ENCODE peak calls at places on chromosomes 6 and 20, in seven cellular contexts. V is B cell; P is AML-193; J is iris pigment epithelial cell; C is DMS 273 treated with DMSO at 0.1 percent for 48 hours; E is stimulated activated CD4-positive, alpha-beta T cell treated with anti-CD3 and anti-CD28 coated beads, TNF-alpha, amount 100 ng/mL, for 1 hour; T is AG04450. S is an unnamed sample.

GRCh38 chr6:27550692-27551091 is 77.8 kb upstream of the ZNF184 start:
- DNase-seq in V (no peak), E (no peak), P (no peak), C (no peak), J (no peak), T (no peak), S (no peak)

GRCh38 chr20:62234346-62234745 is 4.0 kb upstream of the OSBPL2 start:
- DNase-seq in J (no peak), V (no peak), T (no peak), P (no peak), E (no peak), C (no peak), S (no peak)

GRCh38 chr6:156634971-156635371 is 142.2 kb upstream of the ARID1B start:
- DNase-seq in P (no peak), E (no peak), T (no peak), V (no peak), C (no peak), J (no peak), S (no peak)

GRCh38 chr6:47111685-47112084 is 69.6 kb upstream of the ADGRF1 start:
- DNase-seq in T (peak), P (no peak), V (no peak), J (peak), E (no peak), C (no peak), S (no peak)

GRCh38 chr6:72267470-72267869 is 354.4 kb upstream of the KCNQ5 start:
- DNase-seq in C (no peak), T (no peak), J (no peak), P (no peak), V (no peak), E (no peak), S (no peak)

GRCh38 chr6:29892696-29893095 is 49.6 kb upstream of the HLA-A start:
- DNase-seq in P (no peak), V (no peak), J (no peak), C (no peak), T (no peak), E (no peak), S (no peak)

GRCh38 chr20:45798935-45799642 is 7.3 kb downstream of the DNTTIP1 start:
- DNase-seq in J (peak), T (no peak), P (peak), C (peak), V (peak), E (peak), S (peak)

GRCh38 chr6:132611616-132612015 is 12.5 kb downstream of the TAAR2 start:
- DNase-seq in J (no peak), T (no peak), V (no peak), C (no peak), E (no peak), P (no peak), S (no peak)

GRCh38 chr6:33746036-33746600 is 587 bp downstream of the IP6K3 start:
- DNase-seq in C (peak), P (no peak), J (peak), T (no peak), E (no peak), V (no peak), S (peak)

S was measured in NCI-H2171 treated with DMSO at 0.1 percent for 48 hours.